ENCODE peak calls at places on chromosomes 5 and 9, in seven cellular contexts. N is MCF 10A, K is HFF-Myc, H is activated B cell treated with CpG ODN at 0.5 μM for 24 hours, X is breast epithelium, Z is astrocyte of the spinal cord, P is HCT116. I is an unnamed sample.

GRCh38 chr5:111563041-111563822 is 50.9 kb upstream of the STARD4 start:
- DNase-seq in N (no peak), K (peak; percentile 96), P (no peak), X (no peak), Z (peak; percentile 79), H (no peak), I (peak; percentile 78)

GRCh38 chr5:77066823-77067442 is 20.2 kb downstream of the ZBED3 start:
- DNase-seq in H (no peak), P (no peak), X (no peak), Z (peak; percentile 84), N (peak; percentile 48), K (no peak), I (peak; percentile 68)

GRCh38 chr5:171647043-171647899 is 138.3 kb upstream of the SMIM23 start:
- DNase-seq in K (no peak), P (peak; percentile 48), Z (peak; percentile 81), H (no peak), X (no peak), N (peak; percentile 78), I (peak; percentile 57)

GRCh38 chr5:10859393-10860195 is 98.6 kb upstream of the DAP start:
- DNase-seq in P (no peak), Z (no peak), N (no peak), X (no peak), K (no peak), H (no peak), I (no peak)

GRCh38 chr5:108094808-108095207 is 287.1 kb downstream of the FBXL17 start:
- DNase-seq in H (no peak), K (no peak), Z (no peak), P (no peak), N (no peak), X (no peak), I (no peak)

GRCh38 chr5:132677191-132677590 is 3.4 kb downstream of the IL4 start:
- DNase-seq in K (peak; percentile 71), Z (peak; percentile 81), P (peak; percentile 79), X (no peak), N (peak; percentile 94), H (no peak), I (peak; percentile 39)

GRCh38 chr9:37953775-37954437 is 50.0 kb upstream of the SLC25A51 start:
- DNase-seq in K (peak; percentile 91), H (no peak), Z (peak; percentile 95), X (no peak), P (peak; percentile 87), N (peak; percentile 95), I (peak; percentile 75)

GRCh38 chr5:32435416-32435815 is 9.1 kb downstream of the ZFR start:
- DNase-seq in Z (no peak), K (no peak), H (no peak), P (no peak), N (no peak), X (no peak), I (no peak)

GRCh38 chr5:95439801-95440493 is 48.8 kb downstream of the FAM81B start:
- DNase-seq in Z (no peak), X (no peak), P (no peak), N (no peak), K (no peak), H (no peak), I (no peak)

GRCh38 chr9:19298601-19299000 is 68.1 kb downstream of the DENND4C start:
- DNase-seq in X (no peak), H (no peak), N (no peak), P (no peak), K (no peak), Z (peak; percentile 15), I (peak; percentile 6)

GRCh38 chr9:78695521-78695920 is 398.6 kb downstream of the PSAT1 start:
- DNase-seq in K (no peak), N (no peak), P (no peak), H (no peak), Z (no peak), X (no peak), I (no peak)

GRCh38 chr9:134178781-134179551 is 14.6 kb upstream of the RNU6ATAC start:
- DNase-seq in K (no peak), N (no peak), X (no peak), Z (peak; percentile 45), P (no peak), H (no peak), I (no peak)

GRCh38 chr5:134111741-134112647 is 2.5 kb upstream of the TCF7 start:
- DNase-seq in K (no peak), P (no peak), N (no peak), Z (peak; percentile 29), H (no peak), X (no peak), I (no peak)

GRCh38 chr5:149162401-149163084 is 21.2 kb downstream of the ABLIM3 start:
- DNase-seq in N (peak; percentile 77), K (no peak), X (no peak), Z (peak; percentile 64), P (peak; percentile 74), H (no peak), I (no peak)

GRCh38 chr5:5983261-5983660 is 395.1 kb downstream of the MED10 start:
- DNase-seq in P (no peak), Z (no peak), K (no peak), N (no peak), H (no peak), X (no peak), I (no peak)

GRCh38 chr9:115013998-115014397 is 83.6 kb upstream of the TNFSF8 start:
- DNase-seq in P (peak; percentile 48), X (peak; percentile 60), H (peak; percentile 46), K (no peak), N (peak; percentile 84), Z (peak; percentile 78), I (peak; percentile 76)

GRCh38 chr5:177987326-177987725 is 8.7 kb downstream of the PROP1 start:
- DNase-seq in Z (no peak), P (no peak), H (no peak), K (no peak), N (no peak), X (no peak), I (no peak)

GRCh38 chr9:95043826-95044225 is 273.7 kb downstream of the FANCC start:
- DNase-seq in Z (no peak), K (no peak), N (no peak), H (no peak), X (no peak), P (no peak), I (no peak)

GRCh38 chr5:60652206-60652605 is 47.8 kb downstream of the DEPDC1B start:
- DNase-seq in H (no peak), Z (peak; percentile 82), N (peak; percentile 90), X (no peak), K (peak; percentile 79), P (no peak), I (peak; percentile 73)

GRCh38 chr5:151612689-151613427 is 21.7 kb upstream of the FAT2 start:
- DNase-seq in P (peak; percentile 19), H (no peak), K (no peak), N (peak; percentile 93), Z (no peak), X (no peak), I (no peak)

GRCh38 chr5:860506-861150 is 9.8 kb upstream of the ZDHHC11 start:
- DNase-seq in Z (no peak), P (no peak), X (no peak), K (no peak), N (no peak), H (no peak), I (no peak)

GRCh38 chr9:28255174-28255573 is 681.9 kb upstream of the C9orf72 start:
- DNase-seq in P (no peak), K (no peak), H (no peak), N (no peak), Z (no peak), X (no peak), I (no peak)

GRCh38 chr9:86239053-86239770 is 20.2 kb downstream of the C9orf153 start:
- DNase-seq in N (no peak), K (no peak), H (no peak), X (no peak), P (no peak), Z (peak; percentile 9), I (no peak)

GRCh38 chr5:2752059-2752874 is 790 bp upstream of the IRX2 start:
- DNase-seq in K (no peak), P (no peak), Z (peak; percentile 40), X (peak; percentile 76), N (peak; percentile 81), H (no peak), I (no peak)

GRCh38 chr9:85431396-85432102 is 310.2 kb downstream of the AGTPBP1 start:
- DNase-seq in K (no peak), H (no peak), P (no peak), X (no peak), N (peak; percentile 13), Z (peak; percentile 87), I (peak; percentile 82)

GRCh38 chr5:76114192-76114795 is 31.1 kb downstream of the SV2C start:
- DNase-seq in H (no peak), Z (no peak), X (no peak), P (no peak), K (no peak), N (no peak), I (no peak)

GRCh38 chr9:134748637-134749036 is 107.0 kb downstream of the COL5A1 start:
- DNase-seq in K (no peak), Z (no peak), H (no peak), N (no peak), X (no peak), P (no peak), I (no peak)

GRCh38 chr5:16740476-16740875 is 123.7 kb upstream of the RETREG1 start:
- DNase-seq in P (no peak), Z (no peak), X (no peak), K (no peak), H (no peak), N (no peak), I (no peak)

GRCh38 chr5:51382759-51383493 is at the start of gene ISL1:
- DNase-seq in K (peak; percentile 84), H (no peak), X (no peak), Z (peak; percentile 77), N (peak; percentile 79), P (peak; percentile 57), I (no peak)

GRCh38 chr9:109014267-109015025 is 1.1 kb upstream of the CTNNAL1 start:
- DNase-seq in Z (peak; percentile 49), H (no peak), K (no peak), P (no peak), X (no peak), N (peak; percentile 51), I (peak; percentile 22)

GRCh38 chr9:136946228-136946892 is 1.3 kb downstream of the C8G start:
- DNase-seq in P (no peak), H (no peak), X (no peak), N (no peak), Z (no peak), K (no peak), I (no peak)
- TF ChIP-seq CTCF in P (no peak), H (no peak), X (no peak), N (no peak), Z (no peak), K (no peak), I (no peak)

GRCh38 chr9:111720170-111720569 is 58.8 kb downstream of the GNG10 start:
- DNase-seq in Z (no peak), P (no peak), N (no peak), K (no peak), X (no peak), H (no peak), I (no peak)
- TF ChIP-seq CTCF in Z (no peak), P (no peak), N (no peak), K (no peak), X (no peak), H (no peak), I (no peak)

GRCh38 chr5:140169410-140169809 is 5.6 kb upstream of the CYSTM1 start:
- DNase-seq in H (no peak), Z (no peak), N (peak; percentile 28), P (no peak), K (no peak), X (no peak), I (no peak)
- TF ChIP-seq CTCF in H (no peak), Z (peak; percentile 28), N (peak; percentile 5), P (peak; percentile 21), K (peak; percentile 6), X (no peak), I (no peak)

GRCh38 chr9:105360344-105360743 is 87.5 kb upstream of the FSD1L start:
- DNase-seq in X (no peak), Z (no peak), P (no peak), N (no peak), K (no peak), H (no peak), I (no peak)
- TF ChIP-seq CTCF in X (no peak), Z (no peak), P (no peak), N (no peak), K (no peak), H (no peak), I (no peak)